ENCODE peak calls at places on chromosomes 11 and 22, in seven cellular contexts. F, O, P, A, B, M and V are unnamed samples.

GRCh38 chr22:46132830-46133587 is 17.3 kb upstream of the PPARA start:
- DNase-seq in M (no peak), B (no peak), P (no peak), F (no peak), A (no peak), O (no peak), V (no peak)

GRCh38 chr22:46457502-46458488 is 79.6 kb downstream of the CELSR1 start:
- DNase-seq in A (no peak), O (no peak), M (no peak), B (no peak), F (no peak), P (no peak), V (no peak)

GRCh38 chr11:134794192-134794591 is 382.1 kb upstream of the B3GAT1 start:
- DNase-seq in M (no peak), B (no peak), F (no peak), P (no peak), A (no peak), O (no peak), V (no peak)

GRCh38 chr22:43745783-43746356 is 66.2 kb downstream of the EFCAB6 start:
- DNase-seq in O (no peak), A (no peak), M (no peak), F (no peak), B (no peak), P (no peak), V (no peak)

GRCh38 chr11:57190548-57190947 is 8.8 kb downstream of the LRRC55 start:
- DNase-seq in B (no peak), O (no peak), A (no peak), F (no peak), M (no peak), P (no peak), V (no peak)

GRCh38 chr11:133078591-133079179 is 453.6 kb downstream of the OPCML start:
- DNase-seq in P (peak; percentile 63), F (peak; percentile 61), M (no peak), O (no peak), A (peak; percentile 58), B (no peak), V (no peak)

GRCh38 chr11:1834132-1834610 is 619 bp upstream of the SYT8 start:
- DNase-seq in M (no peak), F (no peak), B (no peak), A (no peak), O (peak; percentile 94), P (no peak), V (no peak)

GRCh38 chr11:94650756-94651155 is 83.6 kb downstream of the PIWIL4 start:
- DNase-seq in F (no peak), O (peak; percentile 55), P (no peak), A (no peak), B (peak; percentile 87), M (peak; percentile 78), V (no peak)

GRCh38 chr22:24423519-24424000 is 3.8 kb upstream of the ADORA2A start:
- DNase-seq in B (peak; percentile 61), P (peak; percentile 77), O (peak; percentile 75), F (peak; percentile 55), M (peak; percentile 71), A (peak; percentile 57), V (peak; percentile 52)

GRCh38 chr11:101466352-101466751 is 117.5 kb downstream of the TRPC6 start:
- DNase-seq in M (no peak), A (no peak), P (no peak), B (no peak), O (no peak), F (no peak), V (no peak)

GRCh38 chr22:20015971-20016733 is 471 bp downstream of the ARVCF start:
- DNase-seq in F (no peak), P (peak; percentile 71), B (no peak), M (no peak), A (no peak), O (peak; percentile 69), V (peak; percentile 18)

GRCh38 chr22:38034278-38034882 is 22.8 kb upstream of the PICK1 start:
- DNase-seq in F (no peak), M (peak; percentile 70), P (peak; percentile 72), A (peak; percentile 43), B (peak; percentile 64), O (peak; percentile 73), V (no peak)

GRCh38 chr11:44574620-44575287 is 9.3 kb downstream of the CD82 start:
- DNase-seq in F (peak; percentile 38), A (no peak), P (no peak), O (no peak), M (no peak), B (no peak), V (peak; percentile 59)

GRCh38 chr11:123316003-123316402 is 114.1 kb upstream of the GRAMD1B start:
- DNase-seq in M (no peak), F (no peak), B (no peak), A (no peak), O (no peak), P (no peak), V (no peak)

GRCh38 chr22:42919199-42919598 is 62.1 kb upstream of the ARFGAP3 start:
- DNase-seq in M (no peak), P (no peak), F (no peak), B (no peak), A (no peak), O (no peak), V (no peak)

GRCh38 chr11:114132944-114133394 is 73.5 kb downstream of the ZBTB16 start:
- DNase-seq in M (no peak), F (no peak), A (no peak), B (peak; percentile 62), P (no peak), O (peak; percentile 70), V (no peak)
- H3K4me1 ChIP-seq in M (peaks cover 100% of the 10 kb centered on the region), F (peaks cover 11% of the 10 kb centered on the region), A (peaks cover 38% of the 10 kb centered on the region), B (peaks cover 34% of the 10 kb centered on the region), P (no peaks in the 10 kb centered on the region), O (peaks cover 53% of the 10 kb centered on the region), V (peaks cover 27% of the 10 kb centered on the region)

DNA sequence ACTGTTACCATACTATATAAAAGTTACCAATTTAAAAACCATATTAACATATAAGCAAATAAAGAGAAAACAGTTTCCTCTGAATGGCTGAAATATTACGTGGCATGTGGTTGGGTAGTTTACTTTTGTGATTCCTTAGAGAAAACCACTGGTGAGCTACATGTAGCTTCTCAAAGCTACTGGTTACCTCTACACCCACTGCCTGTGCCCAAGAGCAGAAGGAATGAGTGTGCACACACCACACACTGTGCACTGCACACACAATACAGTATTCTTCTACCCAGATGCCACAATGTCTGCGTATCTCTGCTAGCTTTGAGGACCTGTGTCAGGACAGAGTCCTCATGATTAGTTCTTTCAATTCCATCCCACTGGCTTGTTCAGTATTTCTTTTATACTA is 25.5 kb upstream of the YPEL1 start:
- DNase-seq in P (no peak), M (no peak), O (no peak), F (no peak), A (no peak), B (no peak), V (no peak)
- H3K36me3 ChIP-seq in P (peaks cover 49% of the 10 kb centered on the region), M (peaks cover 65% of the 10 kb centered on the region), O (no peaks in the 10 kb centered on the region), F (peaks cover 2% of the 10 kb centered on the region), A (peaks cover 43% of the 10 kb centered on the region), B (no peaks in the 10 kb centered on the region), V (peaks cover 72% of the 10 kb centered on the region)

GRCh38 chr11:118619444-118620205 is 12.2 kb downstream of the PHLDB1 start:
- DNase-seq in M (no peak), P (no peak), A (no peak), F (no peak), B (peak; percentile 59), O (peak; percentile 22), V (no peak)

GRCh38 chr11:118620529-118621070 is 13.2 kb downstream of the PHLDB1 start:
- DNase-seq in M (peak; percentile 53), P (no peak), O (peak; percentile 43), F (no peak), B (no peak), A (no peak), V (no peak)

GRCh38 chr11:118622376-118623290 is 15.2 kb downstream of the PHLDB1 start:
- DNase-seq in M (peak; percentile 62), O (peak; percentile 34), A (no peak), F (no peak), B (no peak), P (peak; percentile 61), V (no peak)

GRCh38 chr11:118621898-118622375 is 14.5 kb downstream of the PHLDB1 start:
- DNase-seq in F (no peak), M (no peak), A (no peak), O (peak; percentile 39), B (no peak), P (no peak), V (no peak)

GRCh38 chr11:118621071-118621815 is 13.8 kb downstream of the PHLDB1 start:
- DNase-seq in P (peak; percentile 94), A (no peak), B (peak; percentile 91), O (peak; percentile 86), M (peak; percentile 90), F (no peak), V (no peak)
- H3K4me1 ChIP-seq in P (peaks cover 11% of the 10 kb centered on the region), A (peaks cover 53% of the 10 kb centered on the region), B (peaks cover 9% of the 10 kb centered on the region), O (peaks cover 16% of the 10 kb centered on the region), M (peaks cover 98% of the 10 kb centered on the region), F (no peaks in the 10 kb centered on the region), V (no peaks in the 10 kb centered on the region)

GRCh38 chr11:66489636-66490035 is 9.4 kb downstream of the DPP3 start:
- DNase-seq in B (no peak), M (no peak), O (no peak), P (no peak), F (no peak), A (no peak), V (no peak)
- H3K36me3 ChIP-seq in B (no peaks in the 10 kb centered on the region), M (peaks cover 31% of the 10 kb centered on the region), O (no peaks in the 10 kb centered on the region), P (peaks cover 6% of the 10 kb centered on the region), F (no peaks in the 10 kb centered on the region), A (peaks cover 39% of the 10 kb centered on the region), V (peaks cover 87% of the 10 kb centered on the region)

GRCh38 chr22:22927196-22927887 is 39.7 kb downstream of the IGLL5 start:
- DNase-seq in P (no peak), A (no peak), F (no peak), O (no peak), B (no peak), M (no peak), V (no peak)

GRCh38 chr22:22927888-22928665 is 40.5 kb downstream of the IGLL5 start:
- DNase-seq in M (no peak), B (no peak), P (no peak), F (no peak), O (no peak), A (no peak), V (no peak)

GRCh38 chr22:22930222-22930497 is 42.5 kb downstream of the IGLL5 start:
- DNase-seq in P (no peak), M (no peak), O (no peak), A (no peak), B (no peak), F (no peak), V (no peak)

GRCh38 chr22:22929381-22930221 is 42.0 kb downstream of the IGLL5 start:
- DNase-seq in F (peak; percentile 51), O (no peak), A (no peak), P (no peak), M (no peak), B (no peak), V (no peak)

GRCh38 chr22:22928666-22929380 is 41.2 kb downstream of the IGLL5 start:
- DNase-seq in O (peak; percentile 79), A (no peak), P (no peak), M (peak; percentile 27), B (no peak), F (peak; percentile 100), V (peak; percentile 4)
- H3K4me1 ChIP-seq in O (peaks cover 2% of the 10 kb centered on the region), A (peaks cover 5% of the 10 kb centered on the region), P (no peaks in the 10 kb centered on the region), M (peaks cover 20% of the 10 kb centered on the region), B (no peaks in the 10 kb centered on the region), F (peaks cover 81% of the 10 kb centered on the region), V (peaks cover 5% of the 10 kb centered on the region)